ENCODE peak calls at places on chromosomes 1 and 21, in nine cellular contexts. One of them, this sample, is unnamed.

GRCh38 chr1:203373002-203373401 is 22.1 kb upstream of the FMOD start:
- DNase-seq in CD8-positive, alpha-beta T cell: no peak
- DNase-seq in A673: no peak
- DNase-seq in mucosa of descending colon: no peak
- DNase-seq in H7: no peak
- DNase-seq in bronchial epithelial cell: no peak
- DNase-seq in A549: no peak
- DNase-seq in right atrium auricular region: no peak
- DNase-seq in psoas muscle: no peak
- DNase-seq in this sample: no peak

GRCh38 chr21:41490330-41490729 is 17.6 kb downstream of the TMPRSS2 start:
- DNase-seq in right atrium auricular region: no peak
- DNase-seq in mucosa of descending colon: no peak
- DNase-seq in bronchial epithelial cell: no peak
- DNase-seq in H7: no peak
- DNase-seq in A673: no peak
- DNase-seq in psoas muscle: no peak
- DNase-seq in CD8-positive, alpha-beta T cell: no peak
- DNase-seq in A549: no peak
- DNase-seq in this sample: no peak

GRCh38 chr1:238652346-238652968 is 733.9 kb upstream of the CHRM3 start:
- DNase-seq in psoas muscle: no peak
- DNase-seq in bronchial epithelial cell: peak; percentile 17
- DNase-seq in H7: no peak
- DNase-seq in CD8-positive, alpha-beta T cell: no peak
- DNase-seq in right atrium auricular region: no peak
- DNase-seq in mucosa of descending colon: no peak
- DNase-seq in A673: no peak
- DNase-seq in A549: no peak
- DNase-seq in this sample: peak; percentile 89

GRCh38 chr1:216883518-216883917 is 160.3 kb upstream of the ESRRG start:
- DNase-seq in CD8-positive, alpha-beta T cell: no peak
- DNase-seq in right atrium auricular region: no peak
- DNase-seq in mucosa of descending colon: no peak
- DNase-seq in A549: no peak
- DNase-seq in bronchial epithelial cell: no peak
- DNase-seq in psoas muscle: no peak
- DNase-seq in H7: peak; percentile 11
- DNase-seq in A673: no peak
- DNase-seq in this sample: no peak

GRCh38 chr1:50611675-50612074 is 188.4 kb upstream of the DMRTA2 start:
- DNase-seq in mucosa of descending colon: no peak
- DNase-seq in CD8-positive, alpha-beta T cell: no peak
- DNase-seq in A549: no peak
- DNase-seq in right atrium auricular region: no peak
- DNase-seq in psoas muscle: no peak
- DNase-seq in bronchial epithelial cell: no peak
- DNase-seq in A673: no peak
- DNase-seq in H7: no peak
- DNase-seq in this sample: no peak

GRCh38 chr1:238485906-238486219 is 595.1 kb upstream of the ZP4 start:
- DNase-seq in A549: no peak
- DNase-seq in A673: no peak
- DNase-seq in bronchial epithelial cell: no peak
- DNase-seq in CD8-positive, alpha-beta T cell: no peak
- DNase-seq in psoas muscle: no peak
- DNase-seq in mucosa of descending colon: no peak
- DNase-seq in right atrium auricular region: no peak
- DNase-seq in H7: no peak
- DNase-seq in this sample: no peak

GRCh38 chr1:194175251-194175650 is 988.8 kb upstream of the B3GALT2 start:
- DNase-seq in H7: no peak
- DNase-seq in right atrium auricular region: no peak
- DNase-seq in psoas muscle: no peak
- DNase-seq in A673: no peak
- DNase-seq in mucosa of descending colon: no peak
- DNase-seq in A549: no peak
- DNase-seq in bronchial epithelial cell: no peak
- DNase-seq in CD8-positive, alpha-beta T cell: no peak
- DNase-seq in this sample: no peak

GRCh38 chr1:107250169-107250568 is 109.3 kb downstream of the NTNG1 start:
- DNase-seq in A673: no peak
- DNase-seq in bronchial epithelial cell: peak; percentile 74
- DNase-seq in right atrium auricular region: no peak
- DNase-seq in A549: no peak
- DNase-seq in mucosa of descending colon: no peak
- DNase-seq in psoas muscle: no peak
- DNase-seq in H7: no peak
- DNase-seq in CD8-positive, alpha-beta T cell: no peak
- DNase-seq in this sample: peak; percentile 20

GRCh38 chr1:91791103-91791502 is 94.8 kb downstream of the TGFBR3 start:
- DNase-seq in CD8-positive, alpha-beta T cell: no peak
- DNase-seq in mucosa of descending colon: no peak
- DNase-seq in A673: peak; percentile 85
- DNase-seq in right atrium auricular region: no peak
- DNase-seq in A549: no peak
- DNase-seq in bronchial epithelial cell: no peak
- DNase-seq in H7: peak; percentile 55
- DNase-seq in psoas muscle: no peak
- DNase-seq in this sample: no peak

GRCh38 chr1:210817385-210818275 is 316.3 kb downstream of the KCNH1 start:
- DNase-seq in right atrium auricular region: no peak
- DNase-seq in bronchial epithelial cell: no peak
- DNase-seq in CD8-positive, alpha-beta T cell: no peak
- DNase-seq in mucosa of descending colon: no peak
- DNase-seq in psoas muscle: no peak
- DNase-seq in A673: no peak
- DNase-seq in A549: no peak
- DNase-seq in H7: no peak
- DNase-seq in this sample: no peak

GRCh38 chr1:193408782-193409293 is 222.4 kb upstream of the B3GALT2 start:
- DNase-seq in CD8-positive, alpha-beta T cell: no peak
- DNase-seq in A673: no peak
- DNase-seq in right atrium auricular region: peak; percentile 92
- DNase-seq in psoas muscle: peak; percentile 67
- DNase-seq in bronchial epithelial cell: peak; percentile 54
- DNase-seq in A549: peak; percentile 6
- DNase-seq in mucosa of descending colon: peak; percentile 56
- DNase-seq in H7: no peak
- DNase-seq in this sample: peak; percentile 64

GRCh38 chr1:183163311-183163710 is 22.8 kb upstream of the LAMC2 start:
- DNase-seq in right atrium auricular region: no peak
- DNase-seq in bronchial epithelial cell: peak; percentile 98
- DNase-seq in CD8-positive, alpha-beta T cell: no peak
- DNase-seq in A549: peak; percentile 68
- DNase-seq in H7: no peak
- DNase-seq in mucosa of descending colon: no peak
- DNase-seq in A673: no peak
- DNase-seq in psoas muscle: no peak
- DNase-seq in this sample: peak; percentile 9

GRCh38 chr1:150420560-150421265 is 56.8 kb downstream of the RPRD2 start:
- DNase-seq in A549: no peak
- DNase-seq in H7: no peak
- DNase-seq in mucosa of descending colon: no peak
- DNase-seq in bronchial epithelial cell: no peak
- DNase-seq in right atrium auricular region: no peak
- DNase-seq in CD8-positive, alpha-beta T cell: no peak
- DNase-seq in A673: peak; percentile 25
- DNase-seq in psoas muscle: no peak
- DNase-seq in this sample: peak; percentile 53

GRCh38 chr1:10640843-10641553 is 155.4 kb downstream of the CASZ1 start:
- DNase-seq in psoas muscle: no peak
- DNase-seq in CD8-positive, alpha-beta T cell: no peak
- DNase-seq in bronchial epithelial cell: no peak
- DNase-seq in A673: no peak
- DNase-seq in right atrium auricular region: no peak
- DNase-seq in H7: no peak
- DNase-seq in A549: no peak
- DNase-seq in mucosa of descending colon: no peak
- DNase-seq in this sample: no peak

GRCh38 chr1:10637833-10638558 is 158.4 kb downstream of the CASZ1 start:
- DNase-seq in CD8-positive, alpha-beta T cell: no peak
- DNase-seq in H7: no peak
- DNase-seq in mucosa of descending colon: no peak
- DNase-seq in psoas muscle: no peak
- DNase-seq in A549: no peak
- DNase-seq in A673: no peak
- DNase-seq in bronchial epithelial cell: no peak
- DNase-seq in right atrium auricular region: no peak
- DNase-seq in this sample: no peak

GRCh38 chr1:10638559-10639300 is 157.7 kb downstream of the CASZ1 start:
- DNase-seq in H7: peak; percentile 90
- DNase-seq in psoas muscle: no peak
- DNase-seq in A549: no peak
- DNase-seq in mucosa of descending colon: no peak
- DNase-seq in bronchial epithelial cell: no peak
- DNase-seq in A673: no peak
- DNase-seq in CD8-positive, alpha-beta T cell: no peak
- DNase-seq in right atrium auricular region: no peak
- DNase-seq in this sample: no peak

GRCh38 chr1:10640079-10640578 is 156.3 kb downstream of the CASZ1 start:
- DNase-seq in H7: peak; percentile 92
- DNase-seq in bronchial epithelial cell: no peak
- DNase-seq in A549: no peak
- DNase-seq in A673: peak; percentile 70
- DNase-seq in psoas muscle: no peak
- DNase-seq in right atrium auricular region: no peak
- DNase-seq in CD8-positive, alpha-beta T cell: no peak
- DNase-seq in mucosa of descending colon: no peak
- DNase-seq in this sample: no peak

DNA sequence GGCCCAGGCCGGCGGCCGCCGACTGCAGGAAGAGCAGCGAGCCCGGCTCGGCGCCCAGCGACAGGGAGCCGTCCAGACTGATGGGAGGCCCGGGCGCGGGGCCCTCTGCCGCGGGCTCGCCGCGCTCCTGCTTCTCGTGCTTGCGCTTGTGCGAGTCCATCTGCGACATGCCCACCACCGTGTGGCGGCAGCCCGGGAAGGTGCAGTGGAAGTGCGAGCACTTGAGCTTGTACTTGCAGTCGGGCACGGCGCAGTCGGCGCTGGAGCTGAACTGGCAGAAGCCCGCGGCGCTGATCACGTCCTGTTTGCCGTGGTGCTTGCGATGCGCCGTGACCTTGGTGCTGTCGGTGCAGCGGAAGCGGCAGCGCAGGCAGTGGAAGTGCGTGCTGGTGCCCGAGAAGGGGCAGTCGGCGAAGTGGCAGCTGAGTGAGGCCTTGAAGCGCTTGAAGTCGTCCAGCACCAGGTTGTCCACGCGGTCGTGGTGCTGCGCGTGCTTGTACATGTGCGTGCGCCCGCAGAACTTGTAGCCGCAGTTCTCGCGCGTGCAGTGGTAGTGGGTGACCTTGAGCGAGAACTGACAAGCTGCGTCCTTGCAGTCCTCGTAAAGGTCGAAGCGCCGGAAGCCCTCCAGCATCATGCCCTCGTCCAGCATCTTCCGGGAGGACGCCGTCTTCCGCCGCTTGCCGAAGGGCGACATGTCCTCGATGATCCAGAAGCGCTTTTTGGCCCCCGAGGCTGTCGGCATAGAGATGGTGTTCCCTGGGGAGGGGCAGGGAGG is 157.0 kb downstream of the CASZ1 start:
- DNase-seq in A673: no peak
- DNase-seq in CD8-positive, alpha-beta T cell: no peak
- DNase-seq in mucosa of descending colon: no peak
- DNase-seq in H7: peak; percentile 93
- DNase-seq in psoas muscle: no peak
- DNase-seq in bronchial epithelial cell: no peak
- DNase-seq in A549: no peak
- DNase-seq in right atrium auricular region: no peak
- DNase-seq in this sample: no peak
- H3K4me3 ChIP-seq in A673: no peak overlapping the region
- H3K4me3 ChIP-seq in CD8-positive, alpha-beta T cell: no peak overlapping the region
- H3K4me3 ChIP-seq in mucosa of descending colon: no peak overlapping the region
- H3K4me3 ChIP-seq in H7: peak overlapping the region; percentile 28
- H3K4me3 ChIP-seq in psoas muscle: no peak overlapping the region
- H3K4me3 ChIP-seq in bronchial epithelial cell: no peak overlapping the region
- H3K4me3 ChIP-seq in A549: no peak overlapping the region
- H3K4me3 ChIP-seq in right atrium auricular region: no peak overlapping the region
- H3K4me3 ChIP-seq in this sample: no peak overlapping the region

GRCh38 chr21:37695111-37695510 is 221.1 kb downstream of the KCNJ6 start:
- DNase-seq in bronchial epithelial cell: no peak
- DNase-seq in A673: no peak
- DNase-seq in right atrium auricular region: peak; percentile 32
- DNase-seq in H7: no peak
- DNase-seq in mucosa of descending colon: no peak
- DNase-seq in CD8-positive, alpha-beta T cell: no peak
- DNase-seq in A549: no peak
- DNase-seq in psoas muscle: no peak
- DNase-seq in this sample: no peak
- H3K4me3 ChIP-seq in bronchial epithelial cell: no peak overlapping the region
- H3K4me3 ChIP-seq in A673: no peak overlapping the region
- H3K4me3 ChIP-seq in right atrium auricular region: no peak overlapping the region
- H3K4me3 ChIP-seq in H7: no peak overlapping the region
- H3K4me3 ChIP-seq in mucosa of descending colon: no peak overlapping the region
- H3K4me3 ChIP-seq in CD8-positive, alpha-beta T cell: no peak overlapping the region
- H3K4me3 ChIP-seq in A549: no peak overlapping the region
- H3K4me3 ChIP-seq in psoas muscle: no peak overlapping the region
- H3K4me3 ChIP-seq in this sample: no peak overlapping the region

DNA sequence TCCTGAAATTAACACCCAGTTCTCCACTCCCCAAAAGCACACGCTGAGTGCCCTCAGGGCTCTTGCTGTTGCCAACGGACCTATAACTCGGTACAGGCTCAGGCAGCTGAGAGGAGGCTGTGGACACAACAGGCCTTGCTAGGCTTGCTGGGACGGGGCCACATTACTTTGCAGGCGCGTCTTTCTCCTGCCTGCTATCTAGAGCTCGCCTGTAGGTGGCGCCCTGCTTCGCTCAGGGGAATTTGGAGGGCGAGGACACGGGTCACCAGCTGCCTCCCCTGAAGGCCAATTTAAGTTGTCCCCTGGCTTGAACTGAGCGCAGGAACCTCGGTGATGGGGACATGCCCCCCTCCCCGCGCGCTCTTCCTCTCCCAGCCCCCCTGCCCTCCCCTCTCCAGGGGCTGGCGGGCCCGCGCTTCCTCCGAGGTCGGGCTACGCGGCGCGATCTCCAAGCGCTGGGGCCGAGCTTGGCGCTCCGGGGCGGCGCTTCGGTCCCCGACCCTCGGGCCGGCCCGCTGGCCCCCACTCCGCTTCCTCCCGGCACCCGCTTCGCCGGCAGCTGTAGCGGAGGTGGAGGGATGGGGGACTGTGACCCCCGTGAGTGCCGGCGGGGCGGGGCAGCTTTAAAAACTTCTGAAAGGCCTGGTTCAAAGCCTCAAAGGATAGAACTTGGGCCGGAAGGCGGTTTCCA is 32.4 kb upstream of the NFIA start:
- DNase-seq in bronchial epithelial cell: peak; percentile 71
- DNase-seq in A673: peak; percentile 93
- DNase-seq in mucosa of descending colon: peak; percentile 91
- DNase-seq in H7: peak; percentile 90
- DNase-seq in CD8-positive, alpha-beta T cell: peak; percentile 81
- DNase-seq in psoas muscle: peak; percentile 97
- DNase-seq in A549: peak; percentile 80
- DNase-seq in right atrium auricular region: peak; percentile 96
- DNase-seq in this sample: peak; percentile 62
- H3K4me3 ChIP-seq in bronchial epithelial cell: peak overlapping the region; percentile 78
- H3K4me3 ChIP-seq in A673: peak overlapping the region; percentile 82
- H3K4me3 ChIP-seq in mucosa of descending colon: peak overlapping the region; percentile 61
- H3K4me3 ChIP-seq in H7: peak overlapping the region; percentile 63
- H3K4me3 ChIP-seq in CD8-positive, alpha-beta T cell: peak overlapping the region; percentile 73
- H3K4me3 ChIP-seq in psoas muscle: peak overlapping the region; percentile 79
- H3K4me3 ChIP-seq in A549: peak overlapping the region; percentile 83
- H3K4me3 ChIP-seq in right atrium auricular region: peak overlapping the region; percentile 88
- H3K4me3 ChIP-seq in this sample: peak overlapping the region; percentile 66

GRCh38 chr1:27356628-27357280 is 10.0 kb downstream of the MAP3K6 start:
- DNase-seq in A549: no peak
- DNase-seq in psoas muscle: no peak
- DNase-seq in A673: no peak
- DNase-seq in bronchial epithelial cell: peak; percentile 53
- DNase-seq in CD8-positive, alpha-beta T cell: peak; percentile 66
- DNase-seq in right atrium auricular region: no peak
- DNase-seq in mucosa of descending colon: peak; percentile 89
- DNase-seq in H7: peak; percentile 71
- DNase-seq in this sample: no peak
- H3K4me3 ChIP-seq in A549: no peak overlapping the region
- H3K4me3 ChIP-seq in psoas muscle: no peak overlapping the region
- H3K4me3 ChIP-seq in A673: no peak overlapping the region
- H3K4me3 ChIP-seq in bronchial epithelial cell: no peak overlapping the region
- H3K4me3 ChIP-seq in CD8-positive, alpha-beta T cell: peak overlapping the region; percentile 78
- H3K4me3 ChIP-seq in right atrium auricular region: no peak overlapping the region
- H3K4me3 ChIP-seq in mucosa of descending colon: no peak overlapping the region
- H3K4me3 ChIP-seq in H7: no peak overlapping the region
- H3K4me3 ChIP-seq in this sample: no peak overlapping the region

This sample was measured in astrocyte of the cerebellum.